ENCODE peak calls at places on chromosomes 11 and 22, in ten cellular contexts. L is prostate gland, B is testis, R is right lobe of liver, Y is uterus, J is IMR-90, Z is sigmoid colon, H is HCT116, C is lower leg skin, D is NB4. M is an unnamed sample.

GRCh38 chr11:64058494-64058893 is 22.8 kb downstream of the FLRT1 start:
- DNase-seq in Z (peak), H (no peak), Y (no peak), D (no peak), J (no peak), B (peak), R (no peak), C (no peak), L (no peak), M (no peak)

GRCh38 chr11:5504403-5504891 is 5.3 kb downstream of the UBQLN3 start:
- DNase-seq in R (no peak), D (no peak), Y (no peak), J (no peak), C (no peak), L (no peak), B (no peak), H (no peak), Z (no peak), M (no peak)

GRCh38 chr11:13663631-13664071 is 4.8 kb upstream of the FAR1 start:
- DNase-seq in Z (no peak), H (no peak), J (peak), C (no peak), D (no peak), R (no peak), B (no peak), L (no peak), Y (no peak), M (no peak)

GRCh38 chr11:60872124-60872951 is 5.0 kb downstream of the ZP1 start:
- DNase-seq in Z (peak), B (peak), Y (peak), L (no peak), D (peak), C (peak), H (no peak), R (no peak), J (peak), M (no peak)

GRCh38 chr11:1081601-1082311 is 7.1 kb downstream of the MUC2 start:
- DNase-seq in Y (peak), B (no peak), H (no peak), Z (peak), R (no peak), J (no peak), D (no peak), C (no peak), L (no peak), M (no peak)

GRCh38 chr22:44930016-44930710 is 79.6 kb downstream of the PHF21B start:
- DNase-seq in B (no peak), L (no peak), J (no peak), C (no peak), Z (no peak), H (no peak), D (no peak), R (no peak), Y (no peak), M (no peak)

GRCh38 chr22:30044369-30044768 is 35.9 kb upstream of the HORMAD2 start:
- DNase-seq in Z (peak), D (no peak), B (no peak), C (no peak), R (no peak), L (no peak), H (peak), J (peak), Y (no peak), M (no peak)

GRCh38 chr11:126510621-126511370 is 155.3 kb downstream of the ST3GAL4 start:
- DNase-seq in R (no peak), B (no peak), D (no peak), C (no peak), H (no peak), J (peak), Y (no peak), Z (peak), L (no peak), M (no peak)

GRCh38 chr11:120199613-120200012 is 11.2 kb upstream of the OAF start:
- DNase-seq in L (no peak), D (no peak), C (no peak), H (no peak), Y (no peak), J (no peak), Z (no peak), R (no peak), B (no peak), M (no peak)

GRCh38 chr11:120197977-120198376 is 12.9 kb upstream of the OAF start:
- DNase-seq in B (no peak), C (no peak), H (no peak), R (no peak), D (no peak), L (no peak), Y (no peak), J (no peak), Z (no peak), M (no peak)

GRCh38 chr11:120197254-120197891 is 13.5 kb upstream of the OAF start:
- DNase-seq in Y (no peak), L (no peak), D (no peak), J (no peak), H (no peak), Z (no peak), R (no peak), C (no peak), B (no peak), M (no peak)

GRCh38 chr11:120198403-120198786 is 12.4 kb upstream of the OAF start:
- DNase-seq in Z (no peak), H (no peak), B (no peak), R (no peak), J (no peak), C (no peak), Y (no peak), L (no peak), D (no peak), M (no peak)

DNA sequence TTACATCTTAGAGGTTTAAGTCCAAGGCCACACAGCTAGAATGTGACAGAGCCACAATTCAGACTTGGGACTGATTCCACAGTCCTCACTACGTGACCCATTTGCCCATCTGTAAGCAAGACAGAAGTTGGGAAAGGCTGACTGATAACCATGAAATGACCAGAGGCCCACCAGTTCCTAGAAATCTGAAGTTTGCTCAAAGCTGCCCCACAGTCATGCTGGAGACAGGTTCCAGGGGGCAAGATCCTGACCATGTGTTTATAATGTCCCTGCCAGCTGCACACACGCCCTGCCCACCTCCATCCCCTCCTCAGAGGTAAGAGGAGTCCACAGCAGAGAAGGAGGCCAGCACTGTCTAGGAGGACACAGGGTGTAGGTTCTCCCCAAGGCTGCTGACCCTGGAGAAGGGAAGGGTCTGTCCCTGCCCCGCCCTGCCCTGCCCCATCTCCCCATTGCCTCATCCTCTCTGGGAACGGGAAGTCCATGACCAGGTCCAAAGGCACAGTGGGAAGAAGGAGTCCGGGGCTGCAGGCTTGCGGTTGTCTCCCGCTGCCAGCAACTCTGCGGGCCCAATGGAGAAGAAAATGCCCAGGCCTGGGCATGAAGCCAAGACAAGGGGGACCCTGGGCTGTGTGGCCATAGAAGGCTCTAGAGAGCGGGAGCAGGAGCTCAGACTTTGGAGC is 11.9 kb upstream of the OAF start:
- DNase-seq in L (no peak), B (no peak), Y (no peak), D (no peak), H (no peak), Z (no peak), R (no peak), J (no peak), C (no peak), M (no peak)
- TF ChIP-seq POLR2A in L (no peak), B (no peak), Y (no peak), D (no peak), H (no peak), Z (no peak), R (no peak), J (no peak), C (no peak), M (no peak)

GRCh38 chr22:41048791-41049717 is 43.3 kb upstream of the EP300 start:
- DNase-seq in B (peak), R (peak), D (no peak), C (peak), L (peak), J (peak), Z (peak), H (no peak), Y (peak), M (no peak)
- TF ChIP-seq POLR2A in B (no peak), R (no peak), D (no peak), C (no peak), L (no peak), J (no peak), Z (no peak), H (no peak), Y (no peak), M (no peak)

GRCh38 chr11:47400813-47401279 is 7.5 kb upstream of the SLC39A13 start:
- DNase-seq in Z (no peak), H (no peak), J (no peak), Y (no peak), L (no peak), D (peak), B (no peak), R (no peak), C (no peak), M (peak)

GRCh38 chr11:47403135-47403534 is 5.3 kb upstream of the SLC39A13 start:
- DNase-seq in R (no peak), Z (no peak), B (no peak), D (no peak), J (no peak), Y (no peak), C (no peak), L (no peak), H (no peak), M (no peak)

GRCh38 chr11:47398551-47398950 is 9.8 kb upstream of the SLC39A13 start:
- DNase-seq in B (no peak), R (no peak), Z (no peak), J (no peak), D (no peak), L (no peak), Y (no peak), C (no peak), H (no peak), M (no peak)

GRCh38 chr11:47398011-47398410 is 10.4 kb upstream of the SLC39A13 start:
- DNase-seq in R (no peak), L (no peak), B (no peak), C (no peak), Z (no peak), Y (no peak), J (no peak), H (no peak), D (no peak), M (no peak)

GRCh38 chr11:47399860-47400812 is 8.3 kb upstream of the SLC39A13 start:
- DNase-seq in B (no peak), Z (no peak), R (peak), L (no peak), Y (no peak), J (no peak), C (no peak), H (no peak), D (peak), M (peak)
- TF ChIP-seq POLR2A in B (no peak), Z (peak), R (peak), L (peak), Y (peak), J (no peak), C (no peak), H (no peak), D (no peak), M (no peak)

GRCh38 chr22:31680764-31681624 is 19.0 kb upstream of the PISD start:
- DNase-seq in Z (peak), L (peak), J (peak), C (no peak), Y (no peak), H (no peak), R (no peak), D (no peak), B (no peak), M (no peak)

GRCh38 chr22:31678748-31679147 is 16.7 kb upstream of the PISD start:
- DNase-seq in L (no peak), Z (no peak), B (no peak), Y (no peak), J (no peak), D (no peak), R (no peak), H (no peak), C (no peak), M (no peak)

GRCh38 chr22:31681625-31682345 is 19.8 kb upstream of the PISD start:
- DNase-seq in L (no peak), H (no peak), B (peak), D (no peak), C (no peak), Y (no peak), J (peak), R (no peak), Z (peak), M (no peak)

DNA sequence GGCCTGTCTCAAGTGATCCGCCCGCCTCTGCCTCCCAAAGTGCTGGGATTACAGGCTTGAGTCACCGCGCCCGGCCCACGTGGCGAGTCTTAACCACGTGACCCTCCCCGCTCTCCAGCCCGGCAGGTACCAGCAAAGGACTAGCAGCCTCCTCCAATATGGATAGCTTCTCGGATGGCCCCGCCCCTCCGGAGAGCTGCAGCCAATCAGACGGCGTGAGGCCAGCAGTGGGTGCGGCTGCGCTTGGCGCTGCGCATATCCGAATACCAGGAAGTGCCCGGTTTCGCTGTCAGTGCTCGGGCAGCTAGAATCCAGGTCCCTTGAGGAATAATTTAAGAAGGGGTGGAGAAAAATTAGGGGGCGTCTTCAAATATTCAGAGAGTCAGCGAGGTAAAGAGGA is 14.7 kb upstream of the PISD start:
- DNase-seq in C (peak), Y (peak), Z (peak), H (peak), R (peak), L (peak), J (peak), D (peak), B (peak), M (peak)
- TF ChIP-seq POLR2A in C (no peak), Y (peak), Z (peak), H (no peak), R (peak), L (peak), J (no peak), D (no peak), B (no peak), M (peak)

M was measured in erythroblast.